ENCODE peak calls at places on chromosomes 13 and 19, in five cellular contexts. B is left ventricle myocardium inferior; W is activated CD8-positive, alpha-beta T cell treated with anti-CD3 and anti-CD28 coated beads for 36 hours; Y is stimulated activated CD8-positive, alpha-beta memory T cell treated with anti-CD3 and anti-CD28 coated beads, Interleukin-4, amount 100 ng/mL, for 1 hour; F is HCT116. T is an unnamed sample.

GRCh38 chr19:13024958-13025653 is 29.8 kb downstream of the NFIX start:
- DNase-seq in F (no peak), W (no peak), B (no peak), Y (no peak), T (no peak)

GRCh38 chr19:18198374-18198773 is 5.4 kb downstream of the MPV17L2 start:
- DNase-seq in F (no peak), W (no peak), B (no peak), Y (no peak), T (no peak)

GRCh38 chr19:40921005-40921897 is 39.2 kb upstream of the CYP2A7 start:
- DNase-seq in B (no peak), F (peak), W (no peak), Y (no peak), T (no peak)

GRCh38 chr13:43033038-43033437 is 9.7 kb downstream of the DNAJC15 start:
- DNase-seq in Y (no peak), F (no peak), W (peak), B (no peak), T (no peak)

GRCh38 chr13:32940601-32941000 is 75.6 kb upstream of the KL start:
- DNase-seq in F (no peak), Y (no peak), W (no peak), B (peak), T (no peak)

GRCh38 chr13:100818706-100819105 is 144.1 kb upstream of the TMTC4 start:
- DNase-seq in Y (no peak), F (no peak), B (no peak), W (no peak), T (no peak)

GRCh38 chr19:49637865-49638350 is 2.0 kb downstream of the RRAS start:
- DNase-seq in B (peak), W (no peak), F (no peak), Y (no peak), T (peak)

GRCh38 chr19:36079389-36079788 is 24.7 kb downstream of the WDR62 start:
- DNase-seq in W (no peak), Y (no peak), B (no peak), F (no peak), T (no peak)

GRCh38 chr13:30019648-30020626 is 169.5 kb upstream of the UBL3 start:
- DNase-seq in B (no peak), W (no peak), Y (no peak), F (no peak), T (no peak)

GRCh38 chr13:99862243-99862642 is 109.3 kb downstream of the ZIC5 start:
- DNase-seq in W (no peak), Y (no peak), B (no peak), F (no peak), T (no peak)